ENCODE peak calls at places on chromosomes 6 and 20, in ten cellular contexts. E is lung; F is prostate gland; Y is cardiac muscle cell; X is fibroblast of lung; P is ovary; Z is aorta; R is thoracic aorta; Q is CD8-positive, alpha-beta memory T cell; J is heart right ventricle. L is an unnamed sample.

GRCh38 chr6:111472933-111473435 is 10.0 kb downstream of the REV3L start:
- DNase-seq in J (no peak), Y (no peak), Z (no peak), R (no peak), F (no peak), P (no peak), Q (no peak), X (no peak), E (no peak), L (no peak)

GRCh38 chr6:150880336-150880735 is 14.8 kb downstream of the MTHFD1L start:
- DNase-seq in P (no peak), E (no peak), Q (no peak), X (no peak), F (no peak), Y (no peak), J (no peak), Z (no peak), R (no peak), L (no peak)

GRCh38 chr6:161410736-161411135 is 136.9 kb upstream of the AGPAT4 start:
- DNase-seq in X (no peak), Q (no peak), E (no peak), P (no peak), Y (no peak), F (no peak), J (no peak), R (no peak), Z (no peak), L (no peak)

GRCh38 chr6:128738112-128738511 is 144.8 kb upstream of the LAMA2 start:
- DNase-seq in Q (no peak), J (no peak), P (no peak), R (no peak), X (no peak), Z (no peak), E (no peak), F (no peak), Y (no peak), L (no peak)

GRCh38 chr6:32973934-32974333 is 5.5 kb downstream of the BRD2 start:
- DNase-seq in F (no peak), X (peak), P (no peak), R (no peak), E (no peak), Z (no peak), Q (peak), Y (no peak), J (no peak), L (no peak)

GRCh38 chr6:114342086-114342825 is 567 bp downstream of the HS3ST5 start:
- DNase-seq in R (no peak), X (peak), Y (peak), J (no peak), F (no peak), Q (no peak), Z (peak), P (no peak), E (no peak), L (peak)

GRCh38 chr6:37922563-37922962 is 103.0 kb downstream of the ZFAND3 start:
- DNase-seq in X (no peak), Z (no peak), Q (no peak), R (no peak), F (no peak), E (no peak), P (no peak), J (no peak), Y (no peak), L (no peak)

GRCh38 chr6:132300323-132300949 is 100.8 kb downstream of the MOXD1 start:
- DNase-seq in Z (no peak), E (no peak), P (no peak), Q (no peak), R (no peak), X (peak), J (peak), Y (peak), F (no peak), L (no peak)

GRCh38 chr20:49557449-49557848 is 10.5 kb downstream of the PTGIS start:
- DNase-seq in Q (no peak), E (no peak), R (no peak), X (peak), Z (no peak), P (no peak), Y (no peak), J (no peak), F (no peak), L (no peak)

GRCh38 chr6:139436521-139437348 is 62.3 kb upstream of the CITED2 start:
- DNase-seq in Y (peak), E (no peak), F (no peak), R (no peak), Q (no peak), J (no peak), X (peak), Z (no peak), P (no peak), L (no peak)

GRCh38 chr20:44422083-44422482 is 53.6 kb upstream of the TTPAL start:
- DNase-seq in Q (no peak), Y (no peak), R (no peak), J (no peak), Z (peak), P (peak), X (peak), E (no peak), F (no peak), L (no peak)

GRCh38 chr6:111031151-111031550 is 49.3 kb downstream of the RPF2 start:
- DNase-seq in R (no peak), P (no peak), Q (no peak), Z (no peak), F (no peak), E (no peak), X (no peak), Y (no peak), J (no peak), L (no peak)

GRCh38 chr6:108030223-108030622 is 44.3 kb downstream of the OSTM1 start:
- DNase-seq in Z (no peak), R (no peak), P (no peak), J (no peak), Q (no peak), X (no peak), Y (no peak), F (no peak), E (no peak), L (no peak)

GRCh38 chr6:33423777-33424176 is 3.9 kb downstream of the SYNGAP1 start:
- DNase-seq in Q (no peak), E (no peak), R (no peak), X (no peak), J (no peak), Y (no peak), Z (peak), F (no peak), P (no peak), L (no peak)

GRCh38 chr6:10383312-10384063 is 31.4 kb downstream of the TFAP2A start:
- DNase-seq in Y (no peak), Q (no peak), J (no peak), E (no peak), F (peak), X (no peak), R (no peak), Z (no peak), P (no peak), L (no peak)

GRCh38 chr6:74447013-74447412 is 751.0 kb downstream of the CD109 start:
- DNase-seq in R (no peak), E (no peak), F (no peak), J (no peak), Z (no peak), P (no peak), X (peak), Y (no peak), Q (no peak), L (no peak)

GRCh38 chr6:41371461-41371991 is 36.1 kb downstream of the NCR2 start:
- DNase-seq in Z (no peak), E (peak), J (peak), X (peak), Q (no peak), F (no peak), R (no peak), Y (peak), P (peak), L (peak)

GRCh38 chr6:112235956-112236355 is 18.4 kb downstream of the LAMA4 start:
- DNase-seq in F (no peak), P (no peak), Z (no peak), J (no peak), Q (no peak), R (no peak), X (peak), E (no peak), Y (no peak), L (no peak)

GRCh38 chr20:15220009-15220656 is 882.7 kb upstream of the FLRT3 start:
- DNase-seq in Z (no peak), F (no peak), R (no peak), J (no peak), X (no peak), Y (no peak), P (no peak), E (no peak), Q (no peak), L (no peak)

GRCh38 chr6:41098366-41098765 is 25.6 kb downstream of the NFYA start:
- DNase-seq in E (no peak), J (no peak), X (peak), F (no peak), P (no peak), Y (no peak), Q (no peak), Z (no peak), R (no peak), L (no peak)

GRCh38 chr6:167932468-167933276 is 64.8 kb upstream of the KIF25 start:
- DNase-seq in R (no peak), Y (no peak), P (no peak), J (no peak), Z (no peak), F (no peak), X (no peak), E (no peak), Q (no peak), L (no peak)

GRCh38 chr6:93424303-93425064 is 5.1 kb upstream of the EPHA7 start:
- DNase-seq in P (no peak), Y (peak), Z (no peak), R (no peak), E (no peak), X (no peak), J (no peak), Q (no peak), F (no peak), L (no peak)

GRCh38 chr20:64103871-64104666 is 3.3 kb downstream of the NPBWR2 start:
- DNase-seq in E (no peak), J (no peak), Z (peak), F (no peak), Y (no peak), P (peak), R (no peak), Q (no peak), X (no peak), L (no peak)

GRCh38 chr20:64106435-64106961 is 867 bp downstream of the NPBWR2 start:
- DNase-seq in R (no peak), Y (no peak), X (no peak), Z (peak), F (no peak), E (no peak), P (peak), Q (peak), J (no peak), L (no peak)

GRCh38 chr6:163793584-163793983 is 379.1 kb downstream of the QKI start:
- DNase-seq in Z (no peak), E (no peak), F (no peak), R (no peak), X (peak), Y (no peak), Q (no peak), P (no peak), J (no peak), L (no peak)

GRCh38 chr6:87700729-87701675 is 1.0 kb downstream of the AKIRIN2 start:
- DNase-seq in Q (peak), Y (peak), J (peak), X (peak), R (no peak), Z (peak), P (peak), E (peak), F (peak), L (no peak)

GRCh38 chr6:44932651-44933091 is 395.5 kb upstream of the RUNX2 start:
- DNase-seq in F (no peak), Y (no peak), E (no peak), P (no peak), J (no peak), R (no peak), Q (peak), Z (no peak), X (no peak), L (no peak)

GRCh38 chr20:7841967-7842301 is 98.3 kb downstream of the HAO1 start:
- DNase-seq in Y (no peak), J (peak), Q (no peak), X (peak), P (no peak), E (no peak), Z (peak), F (no peak), R (no peak), L (no peak)

GRCh38 chr20:63555661-63556381 is 1.9 kb downstream of the FNDC11 start:
- DNase-seq in P (no peak), F (no peak), R (no peak), J (no peak), Q (no peak), Y (no peak), Z (no peak), X (no peak), E (no peak), L (no peak)

GRCh38 chr6:167497387-167498056 is 172.6 kb downstream of the TTLL2 start:
- DNase-seq in Y (no peak), F (no peak), E (no peak), Z (peak), R (no peak), Q (no peak), J (no peak), X (no peak), P (no peak), L (no peak)

GRCh38 chr6:154814063-154814462 is 80.8 kb downstream of the SCAF8 start:
- DNase-seq in Q (no peak), X (no peak), Z (no peak), E (no peak), F (no peak), P (no peak), Y (no peak), J (no peak), R (no peak), L (no peak)

GRCh38 chr6:33683051-33683571 is 28.4 kb downstream of the UQCC2 start:
- DNase-seq in F (no peak), J (no peak), Q (no peak), X (peak), E (no peak), Z (no peak), Y (no peak), R (no peak), P (no peak), L (peak)

GRCh38 chr6:168956141-168956838 is 297.4 kb downstream of the THBS2 start:
- DNase-seq in F (no peak), E (no peak), R (no peak), J (no peak), Q (no peak), P (no peak), Y (no peak), X (peak), Z (no peak), L (no peak)

GRCh38 chr20:8309638-8310037 is 177.6 kb downstream of the PLCB1 start:
- DNase-seq in Z (no peak), J (no peak), Q (no peak), X (peak), Y (peak), R (no peak), P (no peak), E (no peak), F (no peak), L (peak)

GRCh38 chr20:63344616-63345327 is 16.4 kb downstream of the CHRNA4 start:
- DNase-seq in E (peak), P (peak), F (no peak), X (no peak), J (peak), Q (no peak), Y (no peak), Z (no peak), R (no peak), L (no peak)

GRCh38 chr6:22436134-22436533 is 133.2 kb upstream of the HDGFL1 start:
- DNase-seq in X (no peak), Z (no peak), R (no peak), Q (no peak), J (no peak), F (no peak), E (no peak), Y (no peak), P (no peak), L (no peak)

GRCh38 chr20:5729348-5729747 is 20.9 kb upstream of the SHLD1 start:
- DNase-seq in E (no peak), R (no peak), Z (no peak), J (no peak), F (no peak), Y (no peak), Q (no peak), X (no peak), P (no peak), L (no peak)

GRCh38 chr20:5730131-5730530 is 20.1 kb upstream of the SHLD1 start:
- DNase-seq in Z (no peak), E (no peak), J (no peak), Q (no peak), Y (no peak), F (no peak), R (no peak), P (no peak), X (no peak), L (no peak)

GRCh38 chr20:5734559-5735137 is 15.6 kb upstream of the SHLD1 start:
- DNase-seq in Y (no peak), Z (no peak), E (no peak), R (no peak), F (no peak), Q (no peak), J (no peak), X (peak), P (no peak), L (no peak)

GRCh38 chr20:5735845-5736530 is 14.2 kb upstream of the SHLD1 start:
- DNase-seq in X (no peak), E (no peak), Z (no peak), Y (no peak), F (no peak), J (peak), R (no peak), Q (no peak), P (no peak), L (no peak)

DNA sequence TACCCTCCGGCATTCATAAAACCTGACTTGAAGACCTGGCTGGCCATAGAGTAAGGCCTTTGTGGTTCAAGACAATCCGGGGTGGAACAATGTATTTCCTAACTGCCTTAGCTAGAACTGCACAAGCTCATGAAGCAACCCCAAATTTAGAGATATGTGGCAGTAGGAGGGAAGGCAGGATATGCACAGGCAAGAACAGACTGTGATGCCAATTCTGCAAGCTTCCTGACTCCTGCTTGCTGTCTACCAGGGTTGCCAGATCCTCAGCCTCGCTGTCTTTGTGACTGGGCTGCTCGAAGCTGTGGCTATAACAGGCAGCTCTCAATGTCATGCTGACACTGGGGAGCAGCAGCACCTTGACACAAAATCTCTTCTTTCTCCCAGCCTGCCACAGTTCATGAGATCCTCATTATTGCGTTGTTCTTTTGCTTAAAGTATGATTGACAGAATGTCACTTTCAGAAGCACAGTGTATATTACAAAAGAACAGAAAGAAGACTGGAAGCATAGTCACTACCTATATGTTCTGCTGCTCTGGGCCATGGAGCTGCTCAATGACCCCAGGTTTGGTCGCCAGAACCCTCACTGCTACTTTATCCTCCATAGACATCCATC is 18.3 kb upstream of the SHLD1 start:
- DNase-seq in Q (no peak), F (peak), E (no peak), X (no peak), Z (no peak), P (no peak), Y (no peak), R (no peak), J (no peak), L (no peak)
- H3K27ac ChIP-seq in Q (no peak), F (peak), E (no peak), X (no peak), Z (no peak), P (no peak), Y (no peak), R (no peak), J (no peak), L (peak)

GRCh38 chr6:51277471-51277870 is 458.8 kb downstream of the TFAP2B start:
- DNase-seq in X (no peak), Y (no peak), F (no peak), Q (no peak), E (no peak), J (no peak), P (no peak), Z (no peak), R (no peak), L (no peak)
- H3K27ac ChIP-seq in X (no peak), Y (no peak), F (no peak), Q (no peak), E (no peak), J (no peak), P (no peak), Z (no peak), R (no peak), L (no peak)

GRCh38 chr20:37744347-37744746 is 50.5 kb downstream of the CTNNBL1 start:
- DNase-seq in J (no peak), Z (no peak), Y (no peak), X (no peak), R (no peak), P (no peak), E (no peak), Q (no peak), F (no peak), L (no peak)

GRCh38 chr20:37741055-37741454 is 47.2 kb downstream of the CTNNBL1 start:
- DNase-seq in Z (no peak), J (no peak), R (no peak), E (no peak), F (no peak), X (peak), Q (no peak), Y (no peak), P (no peak), L (no peak)

GRCh38 chr20:37737806-37738442 is 44.1 kb downstream of the CTNNBL1 start:
- DNase-seq in J (peak), Z (no peak), R (no peak), F (no peak), Q (no peak), E (no peak), Y (no peak), X (no peak), P (no peak), L (no peak)

GRCh38 chr20:37742121-37742520 is 48.3 kb downstream of the CTNNBL1 start:
- DNase-seq in Y (no peak), F (no peak), E (no peak), J (no peak), Q (no peak), R (no peak), X (no peak), P (no peak), Z (no peak), L (no peak)

DNA sequence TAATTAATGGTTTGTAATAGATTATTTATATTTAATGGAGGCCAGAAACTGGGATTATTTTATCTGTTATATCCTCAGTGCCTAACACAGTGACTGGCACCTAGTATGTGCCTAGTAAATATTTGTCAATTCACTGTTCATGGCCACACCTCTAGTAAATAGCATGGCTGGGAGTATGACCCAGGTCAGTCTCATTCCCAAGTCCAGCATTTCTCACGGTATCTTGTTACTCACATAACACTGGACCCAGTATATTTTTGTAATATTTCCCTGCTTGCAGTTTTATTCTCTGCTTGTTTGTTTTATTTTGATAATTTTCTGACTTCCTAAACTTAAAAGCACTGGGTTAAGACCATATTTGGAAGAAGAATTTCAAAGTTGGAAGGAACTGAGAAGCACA is 47.7 kb downstream of the CTNNBL1 start:
- DNase-seq in F (no peak), Q (no peak), X (no peak), Z (no peak), R (no peak), Y (no peak), E (no peak), P (no peak), J (no peak), L (no peak)
- H3K27ac ChIP-seq in F (no peak), Q (no peak), X (no peak), Z (no peak), R (no peak), Y (no peak), E (no peak), P (no peak), J (peak), L (no peak)

GRCh38 chr20:52438326-52438963 is 246.9 kb upstream of the ZFP64 start:
- DNase-seq in P (no peak), E (no peak), Q (peak), X (no peak), Z (no peak), Y (peak), F (no peak), J (no peak), R (no peak), L (no peak)
- H3K27ac ChIP-seq in P (no peak), E (no peak), Q (no peak), X (no peak), Z (no peak), Y (no peak), F (no peak), J (no peak), R (no peak), L (no peak)

DNA sequence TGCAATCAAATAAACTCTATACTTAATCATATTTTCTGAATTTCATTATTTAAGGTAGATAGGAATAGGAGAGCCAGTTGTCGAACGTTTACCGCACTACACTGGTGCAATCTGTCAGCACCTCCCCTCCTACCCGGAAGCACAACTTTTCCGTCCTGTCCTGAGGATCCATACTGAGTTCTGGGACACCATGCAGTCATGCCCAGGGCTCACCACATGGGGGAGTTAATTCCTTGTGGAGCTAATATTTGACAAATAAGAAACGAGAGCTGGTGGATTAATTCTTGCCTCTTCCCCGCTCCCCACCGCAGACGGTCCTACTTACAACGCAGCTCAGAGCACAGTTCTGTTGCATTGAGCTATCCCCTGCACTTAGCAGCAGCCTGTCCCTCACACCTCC is 107.7 kb upstream of the RALGAPA2 start:
- DNase-seq in Y (peak), R (no peak), X (no peak), Q (no peak), E (no peak), P (no peak), F (no peak), J (no peak), Z (no peak), L (no peak)
- H3K27ac ChIP-seq in Y (no peak), R (no peak), X (no peak), Q (no peak), E (no peak), P (no peak), F (no peak), J (no peak), Z (no peak), L (peak)